ENCODE peak calls at places on chromosome 2, in eight cellular contexts. O is HFFc6, M is Calu3, D is transverse colon, Y is BJ, G is HCT116, R is A673, X is kidney epithelial cell. N is an unnamed sample.

GRCh38 chr2:30756971-30757370 is 50.3 kb downstream of the CAPN13 start:
- DNase-seq in O (no peak), M (no peak), D (no peak), Y (no peak), G (no peak), R (no peak), X (no peak), N (no peak)

GRCh38 chr2:7660816-7661215 is 743.6 kb downstream of the RNF144A start:
- DNase-seq in O (no peak), M (no peak), D (no peak), Y (no peak), G (no peak), R (no peak), X (no peak), N (no peak)

GRCh38 chr2:4718777-4719176 is 973.4 kb upstream of the SOX11 start:
- DNase-seq in O (no peak), M (no peak), D (no peak), Y (no peak), G (no peak), R (no peak), X (no peak), N (no peak)

GRCh38 chr2:215080545-215080944 is 57.9 kb downstream of the ABCA12 start:
- DNase-seq in O (no peak), M (no peak), D (no peak), Y (no peak), G (no peak), R (no peak), X (no peak), N (no peak)

GRCh38 chr2:224579411-224579810 is 5.8 kb downstream of the CUL3 start:
- DNase-seq in O (no peak), M (no peak), D (no peak), Y (no peak), G (no peak), R (no peak), X (no peak), N (no peak)

GRCh38 chr2:30915485-30915884 is 108.2 kb upstream of the CAPN13 start:
- DNase-seq in O (no peak), M (peak), D (no peak), Y (no peak), G (peak), R (peak), X (no peak), N (peak)

GRCh38 chr2:17518212-17519154 is at the start of gene RAD51AP2:
- DNase-seq in O (peak), M (peak), D (peak), Y (no peak), G (peak), R (peak), X (peak), N (peak)

GRCh38 chr2:70403267-70404053 is 101.6 kb upstream of the FAM136A start:
- DNase-seq in O (no peak), M (peak), D (peak), Y (no peak), G (no peak), R (peak), X (no peak), N (no peak)

DNA sequence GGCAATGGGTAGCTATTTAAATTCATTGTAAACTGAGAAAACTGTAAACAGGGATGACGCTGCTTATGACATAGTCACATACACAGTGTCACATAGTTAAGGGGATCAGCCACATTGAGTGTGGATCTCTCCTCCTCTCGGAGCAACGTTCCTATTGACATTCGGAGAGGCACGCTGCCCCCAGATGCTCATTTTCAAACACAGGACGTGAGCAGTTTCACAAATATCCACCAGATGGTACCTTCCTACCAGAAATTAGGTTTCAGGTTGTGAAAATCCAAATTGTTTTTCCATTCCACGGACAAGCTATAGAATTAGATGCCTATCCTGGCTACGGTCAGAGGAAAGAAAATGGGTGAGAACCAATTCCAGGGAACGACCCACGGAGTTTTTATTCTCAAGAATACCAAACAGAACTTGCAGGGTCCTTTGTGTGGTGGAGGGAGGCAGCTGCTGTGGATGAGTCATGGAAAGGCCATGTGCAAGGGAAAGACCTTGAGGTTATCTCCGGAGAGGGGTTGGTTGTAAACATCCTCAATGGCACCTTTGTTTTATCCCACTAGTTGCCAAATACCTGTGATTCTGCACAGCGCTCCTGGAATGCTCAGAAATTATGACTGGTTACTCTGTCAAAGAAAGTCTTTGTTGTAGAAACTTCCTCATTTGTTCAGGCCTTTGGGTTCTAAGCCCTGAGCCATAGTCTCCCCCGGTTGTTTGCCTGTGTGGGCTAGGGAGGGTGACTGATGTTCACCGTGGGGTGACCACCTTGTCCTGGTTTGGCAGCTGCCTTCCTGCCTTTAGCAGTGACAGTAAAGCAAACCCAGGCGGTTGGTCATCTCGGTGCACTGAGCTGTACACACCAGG is 88.0 kb downstream of the ACTR3 start:
- DNase-seq in O (no peak), M (peak), D (no peak), Y (no peak), G (peak), R (peak), X (peak), N (no peak)
- TF ChIP-seq CTCF in O (peak), M (peak), D (peak), Y (no peak), G (peak), R (peak), X (peak), N (no peak)

GRCh38 chr2:172426635-172427255 is 641 bp upstream of the ITGA6 start:
- DNase-seq in O (no peak), M (no peak), D (no peak), Y (no peak), G (no peak), R (no peak), X (no peak), N (no peak)

GRCh38 chr2:172428841-172429173 is 1.4 kb downstream of the ITGA6 start:
- DNase-seq in O (no peak), M (no peak), D (no peak), Y (no peak), G (no peak), R (no peak), X (no peak), N (no peak)

GRCh38 chr2:172429351-172429968 is 2.1 kb downstream of the ITGA6 start:
- DNase-seq in O (peak), M (peak), D (no peak), Y (no peak), G (no peak), R (no peak), X (no peak), N (no peak)

GRCh38 chr2:172427990-172428840 is 829 bp downstream of the ITGA6 start:
- DNase-seq in O (no peak), M (peak), D (peak), Y (no peak), G (no peak), R (peak), X (no peak), N (peak)

DNA sequence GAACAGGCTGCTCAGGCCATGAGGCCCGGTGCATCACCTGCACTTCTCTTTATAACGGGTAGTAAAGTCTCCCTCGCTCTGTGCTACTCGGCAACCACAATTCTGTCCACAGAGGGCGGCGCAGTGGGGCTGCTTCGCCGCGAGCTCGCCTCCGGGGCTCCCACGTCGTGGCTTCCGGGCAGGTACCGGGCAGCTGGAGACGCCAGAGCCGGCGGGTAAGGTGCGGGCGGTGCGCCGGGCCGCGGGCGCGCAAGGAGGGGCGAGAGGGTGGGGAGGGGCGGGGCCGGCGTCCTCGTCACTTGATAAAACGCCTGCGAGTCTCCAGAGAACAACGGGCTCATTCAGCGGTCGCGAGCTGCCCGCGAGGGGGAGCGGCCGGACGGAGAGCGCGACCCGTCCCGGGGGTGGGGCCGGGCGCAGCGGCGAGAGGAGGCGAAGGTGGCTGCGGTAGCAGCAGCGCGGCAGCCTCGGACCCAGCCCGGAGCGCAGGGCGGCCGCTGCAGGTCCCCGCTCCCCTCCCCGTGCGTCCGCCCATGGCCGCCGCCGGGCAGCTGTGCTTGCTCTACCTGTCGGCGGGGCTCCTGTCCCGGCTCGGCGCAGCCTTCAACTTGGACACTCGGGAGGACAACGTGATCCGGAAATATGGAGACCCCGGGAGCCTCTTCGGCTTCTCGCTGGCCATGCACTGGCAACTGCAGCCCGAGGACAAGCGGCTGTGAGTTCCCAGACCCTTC is at the start of gene ITGA6:
- DNase-seq in O (peak), M (peak), D (peak), Y (no peak), G (peak), R (peak), X (no peak), N (peak)
- TF ChIP-seq CTCF in O (peak), M (no peak), D (peak), Y (peak), G (peak), R (peak), X (no peak), N (peak)

GRCh38 chr2:161061786-161062185 is 98.4 kb upstream of the TANK start:
- DNase-seq in O (no peak), M (no peak), D (no peak), Y (no peak), G (no peak), R (no peak), X (no peak), N (no peak)

GRCh38 chr2:161059388-161059787 is 100.8 kb upstream of the TANK start:
- DNase-seq in O (no peak), M (no peak), D (no peak), Y (no peak), G (no peak), R (no peak), X (no peak), N (no peak)

GRCh38 chr2:161067846-161068245 is 92.4 kb upstream of the TANK start:
- DNase-seq in O (no peak), M (no peak), D (no peak), Y (no peak), G (no peak), R (no peak), X (no peak), N (no peak)

GRCh38 chr2:161063074-161063945 is 96.9 kb upstream of the TANK start:
- DNase-seq in O (peak), M (peak), D (peak), Y (peak), G (peak), R (peak), X (peak), N (peak)

GRCh38 chr2:161063946-161064306 is 96.3 kb upstream of the TANK start:
- DNase-seq in O (no peak), M (no peak), D (no peak), Y (no peak), G (no peak), R (no peak), X (no peak), N (no peak)
- TF ChIP-seq CTCF in O (peak), M (no peak), D (no peak), Y (no peak), G (no peak), R (peak), X (no peak), N (peak)

GRCh38 chr2:130851624-130852382 is 15.1 kb downstream of the ARHGEF4 start:
- DNase-seq in O (no peak), M (no peak), D (no peak), Y (no peak), G (no peak), R (no peak), X (no peak), N (no peak)
- TF ChIP-seq CTCF in O (no peak), M (no peak), D (no peak), Y (no peak), G (no peak), R (no peak), X (no peak), N (no peak)

GRCh38 chr2:234133004-234133403 is 82.5 kb downstream of the SPP2 start:
- DNase-seq in O (peak), M (no peak), D (no peak), Y (no peak), G (no peak), R (no peak), X (no peak), N (no peak)

GRCh38 chr2:234136461-234136860 is 86.0 kb downstream of the SPP2 start:
- DNase-seq in O (no peak), M (peak), D (no peak), Y (no peak), G (no peak), R (no peak), X (peak), N (peak)

GRCh38 chr2:234134496-234134895 is 84.0 kb downstream of the SPP2 start:
- DNase-seq in O (no peak), M (no peak), D (no peak), Y (no peak), G (no peak), R (no peak), X (no peak), N (no peak)

GRCh38 chr2:234137400-234138014 is 87.0 kb downstream of the SPP2 start:
- DNase-seq in O (peak), M (peak), D (no peak), Y (no peak), G (no peak), R (peak), X (peak), N (no peak)

DNA sequence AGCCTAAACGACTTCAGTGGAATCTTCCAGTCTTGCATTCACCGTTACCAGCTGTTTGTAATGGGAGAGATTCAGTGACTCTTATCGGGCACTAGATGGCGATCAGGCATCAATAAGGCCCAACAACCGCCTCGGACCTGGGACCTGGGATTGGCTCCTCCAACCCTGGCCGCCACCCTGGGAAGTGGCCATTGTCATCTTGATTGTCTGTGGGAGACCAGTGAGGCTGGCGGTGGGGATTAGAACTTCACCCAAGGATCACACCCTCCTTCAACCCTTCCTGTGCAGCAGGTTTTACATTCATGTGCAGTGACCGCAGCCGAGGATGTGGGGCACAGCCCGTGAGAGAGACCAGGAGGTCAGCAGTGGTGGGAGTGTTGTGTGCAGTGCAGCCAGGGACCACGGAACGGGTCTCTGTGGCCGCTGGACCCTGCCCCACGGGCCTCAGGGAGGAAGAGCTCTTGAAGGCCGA is 85.3 kb downstream of the SPP2 start:
- DNase-seq in O (peak), M (peak), D (peak), Y (no peak), G (peak), R (peak), X (peak), N (peak)
- TF ChIP-seq CTCF in O (peak), M (peak), D (peak), Y (peak), G (peak), R (peak), X (peak), N (peak)

GRCh38 chr2:27208486-27209050 is 3.3 kb upstream of the ATRAID start:
- DNase-seq in O (no peak), M (no peak), D (no peak), Y (no peak), G (no peak), R (no peak), X (no peak), N (no peak)
- TF ChIP-seq CTCF in O (no peak), M (no peak), D (no peak), Y (no peak), G (no peak), R (no peak), X (no peak), N (no peak)

DNA sequence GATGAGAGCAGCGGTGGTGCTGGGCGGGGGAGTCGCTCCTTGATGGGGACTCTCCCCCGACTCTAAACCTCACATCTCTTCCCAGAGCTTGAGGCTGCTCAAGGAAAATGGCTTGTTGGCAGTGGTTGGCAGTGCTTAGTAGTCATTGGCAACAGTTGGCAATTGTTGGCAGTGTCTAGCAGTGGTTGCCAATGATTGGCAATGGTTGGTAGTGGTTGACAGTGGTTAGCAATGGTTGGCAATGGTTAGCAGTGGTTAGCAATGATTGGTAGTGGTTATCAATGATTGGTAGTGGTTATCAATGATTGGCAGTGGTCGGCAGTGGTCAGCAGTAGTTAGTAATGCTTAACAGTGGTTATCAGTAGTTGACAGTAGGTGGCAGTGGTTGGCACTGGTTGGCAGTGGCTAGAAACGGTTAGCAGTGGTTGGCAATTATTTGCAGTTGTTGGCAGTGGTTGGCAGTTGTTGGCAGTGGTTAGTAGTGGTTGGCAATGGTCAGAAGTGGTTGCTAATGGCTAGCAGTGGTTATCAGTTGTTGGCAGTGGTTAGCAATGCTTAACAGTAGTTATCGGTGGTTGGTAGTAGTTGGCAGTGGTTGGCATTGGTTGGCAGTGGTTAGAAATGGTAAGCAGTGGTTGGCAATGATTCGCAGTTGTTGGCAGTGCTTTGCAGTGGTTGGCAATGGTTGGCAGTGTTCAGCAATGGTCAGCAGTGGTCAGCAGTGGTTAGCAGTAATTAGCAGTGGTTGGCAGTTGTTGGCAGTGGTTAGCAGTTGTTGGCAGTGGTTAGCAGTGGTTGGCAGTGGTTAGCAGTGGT is 85.4 kb upstream of the OTOS start:
- DNase-seq in O (no peak), M (peak), D (no peak), Y (no peak), G (no peak), R (no peak), X (no peak), N (no peak)
- TF ChIP-seq CTCF in O (no peak), M (peak), D (no peak), Y (no peak), G (peak), R (peak), X (peak), N (no peak)

GRCh38 chr2:9570182-9571060 is 14.8 kb upstream of the ADAM17 start:
- DNase-seq in O (no peak), M (no peak), D (no peak), Y (no peak), G (no peak), R (no peak), X (no peak), N (no peak)
- TF ChIP-seq CTCF in O (peak), M (no peak), D (no peak), Y (peak), G (no peak), R (no peak), X (no peak), N (no peak)

GRCh38 chr2:229378386-229378785 is 107.3 kb upstream of the PID1 start:
- DNase-seq in O (no peak), M (no peak), D (no peak), Y (no peak), G (no peak), R (no peak), X (no peak), N (no peak)
- TF ChIP-seq CTCF in O (no peak), M (no peak), D (no peak), Y (no peak), G (no peak), R (no peak), X (no peak), N (no peak)

N was measured in activated CD8-positive, alpha-beta T cell treated with anti-CD3 and anti-CD28 coated beads for 36 hours.